ENCODE peak calls at places on chromosomes 2 and 18, in four cellular contexts. One of them, this sample, is unnamed.
A peak's percentile ranks its signal among the peaks of the same experiment; 100 is the strongest.

GRCh38 chr2:38626326-38627031 is 23.8 kb upstream of the HNRNPLL start:
- DNase-seq in endodermal cell: no peak
- DNase-seq in IMR-90: no peak
- DNase-seq in PC-3: no peak
- DNase-seq in this sample: no peak

GRCh38 chr18:27983780-27984179 is 193.2 kb downstream of the CDH2 start:
- DNase-seq in endodermal cell: no peak
- DNase-seq in IMR-90: no peak
- DNase-seq in PC-3: peak; percentile 12
- DNase-seq in this sample: no peak

GRCh38 chr18:48902023-48902855 is 48.5 kb downstream of the SMAD7 start:
- DNase-seq in endodermal cell: peak; percentile 39
- DNase-seq in IMR-90: peak; percentile 91
- DNase-seq in PC-3: peak; percentile 66
- DNase-seq in this sample: peak; percentile 89

GRCh38 chr2:233399306-233400225 is 45.3 kb downstream of the DGKD start:
- DNase-seq in endodermal cell: peak; percentile 74
- DNase-seq in IMR-90: no peak
- DNase-seq in PC-3: no peak
- DNase-seq in this sample: no peak

GRCh38 chr2:173087214-173087581 is 11.6 kb downstream of the MAP3K20 start:
- DNase-seq in endodermal cell: no peak
- DNase-seq in IMR-90: peak; percentile 69
- DNase-seq in PC-3: no peak
- DNase-seq in this sample: peak; percentile 58

GRCh38 chr2:241010531-241011295 is 12.3 kb downstream of the SNED1 start:
- DNase-seq in endodermal cell: no peak
- DNase-seq in IMR-90: no peak
- DNase-seq in PC-3: no peak
- DNase-seq in this sample: no peak

GRCh38 chr2:63029058-63029457 is 21.6 kb upstream of the OTX1 start:
- DNase-seq in endodermal cell: no peak
- DNase-seq in IMR-90: peak; percentile 73
- DNase-seq in PC-3: peak; percentile 22
- DNase-seq in this sample: peak; percentile 48

GRCh38 chr2:228318218-228318617 is 136.7 kb upstream of the SPHKAP start:
- DNase-seq in endodermal cell: peak; percentile 90
- DNase-seq in IMR-90: no peak
- DNase-seq in PC-3: peak; percentile 72
- DNase-seq in this sample: no peak

GRCh38 chr2:156399950-156400703 is 36.1 kb upstream of the GPD2 start:
- DNase-seq in endodermal cell: peak; percentile 88
- DNase-seq in IMR-90: peak; percentile 64
- DNase-seq in PC-3: peak; percentile 78
- DNase-seq in this sample: peak; percentile 70

GRCh38 chr2:134774074-134774742 is 55.4 kb upstream of the TMEM163 start:
- DNase-seq in endodermal cell: peak; percentile 83
- DNase-seq in IMR-90: peak; percentile 4
- DNase-seq in PC-3: peak; percentile 17
- DNase-seq in this sample: no peak

GRCh38 chr18:26656944-26657536 is 108.7 kb upstream of the KCTD1 start:
- DNase-seq in endodermal cell: peak; percentile 86
- DNase-seq in IMR-90: peak; percentile 36
- DNase-seq in PC-3: peak; percentile 68
- DNase-seq in this sample: peak; percentile 61

GRCh38 chr2:148303166-148303565 is 282.3 kb downstream of the MBD5 start:
- DNase-seq in endodermal cell: peak; percentile 80
- DNase-seq in IMR-90: no peak
- DNase-seq in PC-3: no peak
- DNase-seq in this sample: peak; percentile 15

GRCh38 chr18:24395049-24395780 is 2.4 kb downstream of the OSBPL1A start:
- DNase-seq in endodermal cell: no peak
- DNase-seq in IMR-90: peak; percentile 51
- DNase-seq in PC-3: peak; percentile 9
- DNase-seq in this sample: no peak

GRCh38 chr2:205800804-205801203 is 118.5 kb downstream of the NRP2 start:
- DNase-seq in endodermal cell: no peak
- DNase-seq in IMR-90: peak; percentile 99
- DNase-seq in PC-3: no peak
- DNase-seq in this sample: peak; percentile 100

GRCh38 chr2:42048318-42049251 is 764 bp downstream of the PKDCC start:
- DNase-seq in endodermal cell: peak; percentile 76
- DNase-seq in IMR-90: peak; percentile 45
- DNase-seq in PC-3: no peak
- DNase-seq in this sample: peak; percentile 29

GRCh38 chr2:207533609-207534008 is 3.8 kb downstream of the CREB1 start:
- DNase-seq in endodermal cell: no peak
- DNase-seq in IMR-90: no peak
- DNase-seq in PC-3: peak; percentile 32
- DNase-seq in this sample: no peak

GRCh38 chr2:3305952-3306351 is 71.7 kb downstream of the EIPR1 start:
- DNase-seq in endodermal cell: no peak
- DNase-seq in IMR-90: no peak
- DNase-seq in PC-3: no peak
- DNase-seq in this sample: no peak

GRCh38 chr2:11288431-11288830 is 56.0 kb downstream of the ROCK2 start:
- DNase-seq in endodermal cell: no peak
- DNase-seq in IMR-90: no peak
- DNase-seq in PC-3: no peak
- DNase-seq in this sample: no peak

GRCh38 chr2:149598014-149598395 is 10.4 kb upstream of the MMADHC start:
- DNase-seq in endodermal cell: no peak
- DNase-seq in IMR-90: peak; percentile 39
- DNase-seq in PC-3: no peak
- DNase-seq in this sample: peak; percentile 17

GRCh38 chr2:11174222-11174621 is 19.0 kb downstream of the SLC66A3 start:
- DNase-seq in endodermal cell: no peak
- DNase-seq in IMR-90: no peak
- DNase-seq in PC-3: no peak
- DNase-seq in this sample: no peak

GRCh38 chr2:226445216-226445861 is 354.3 kb downstream of the IRS1 start:
- DNase-seq in endodermal cell: no peak
- DNase-seq in IMR-90: no peak
- DNase-seq in PC-3: no peak
- DNase-seq in this sample: no peak

GRCh38 chr2:177298191-177298590 is 33.7 kb upstream of the NFE2L2 start:
- DNase-seq in endodermal cell: no peak
- DNase-seq in IMR-90: no peak
- DNase-seq in PC-3: no peak
- DNase-seq in this sample: no peak

GRCh38 chr18:63319383-63320040 is at the start of gene BCL2:
- DNase-seq in endodermal cell: peak; percentile 71
- DNase-seq in IMR-90: peak; percentile 24
- DNase-seq in PC-3: peak; percentile 10
- DNase-seq in this sample: peak; percentile 45

GRCh38 chr2:178874529-178875240 is 67.5 kb upstream of the TTN start:
- DNase-seq in endodermal cell: no peak
- DNase-seq in IMR-90: no peak
- DNase-seq in PC-3: peak; percentile 39
- DNase-seq in this sample: peak; percentile 7

GRCh38 chr2:120476141-120476540 is 130.2 kb downstream of the INHBB start:
- DNase-seq in endodermal cell: peak; percentile 31
- DNase-seq in IMR-90: no peak
- DNase-seq in PC-3: peak; percentile 81
- DNase-seq in this sample: no peak

GRCh38 chr2:47798628-47799027 is 15.7 kb downstream of the MSH6 start:
- DNase-seq in endodermal cell: no peak
- DNase-seq in IMR-90: no peak
- DNase-seq in PC-3: no peak
- DNase-seq in this sample: no peak

GRCh38 chr18:55485666-55486065 is 102.3 kb downstream of the TCF4 start:
- DNase-seq in endodermal cell: no peak
- DNase-seq in IMR-90: peak; percentile 77
- DNase-seq in PC-3: no peak
- DNase-seq in this sample: peak; percentile 64

GRCh38 chr2:3168230-3168891 is 209.3 kb downstream of the EIPR1 start:
- DNase-seq in endodermal cell: peak; percentile 67
- DNase-seq in IMR-90: peak; percentile 63
- DNase-seq in PC-3: peak; percentile 72
- DNase-seq in this sample: peak; percentile 65

GRCh38 chr2:43393918-43394317 is 167.5 kb upstream of the ZFP36L2 start:
- DNase-seq in endodermal cell: no peak
- DNase-seq in IMR-90: no peak
- DNase-seq in PC-3: no peak
- DNase-seq in this sample: no peak

GRCh38 chr2:190882831-190883582 is 2.4 kb downstream of the GLS start:
- DNase-seq in endodermal cell: no peak
- DNase-seq in IMR-90: no peak
- DNase-seq in PC-3: peak; percentile 35
- DNase-seq in this sample: no peak

GRCh38 chr18:35467624-35468016 is 30.1 kb downstream of the INO80C start:
- DNase-seq in endodermal cell: no peak
- DNase-seq in IMR-90: no peak
- DNase-seq in PC-3: no peak
- DNase-seq in this sample: no peak

GRCh38 chr2:231427116-231427515 is 31.6 kb downstream of the B3GNT7 start:
- DNase-seq in endodermal cell: no peak
- DNase-seq in IMR-90: no peak
- DNase-seq in PC-3: no peak
- DNase-seq in this sample: no peak

GRCh38 chr2:229920011-229920781 is 1.6 kb downstream of the TRIP12 start:
- DNase-seq in endodermal cell: peak; percentile 59
- DNase-seq in IMR-90: no peak
- DNase-seq in PC-3: no peak
- DNase-seq in this sample: peak; percentile 5

GRCh38 chr18:46466236-46467160 is 190.5 kb downstream of the LOXHD1 start:
- DNase-seq in endodermal cell: peak; percentile 80
- DNase-seq in IMR-90: no peak
- DNase-seq in PC-3: no peak
- DNase-seq in this sample: no peak

GRCh38 chr2:39990335-39990734 is 211.3 kb upstream of the THUMPD2 start:
- DNase-seq in endodermal cell: no peak
- DNase-seq in IMR-90: peak; percentile 82
- DNase-seq in PC-3: peak; percentile 28
- DNase-seq in this sample: peak; percentile 85

GRCh38 chr2:157744571-157745076 is 116.0 kb upstream of the ACVR1C start:
- DNase-seq in endodermal cell: no peak
- DNase-seq in IMR-90: no peak
- DNase-seq in PC-3: no peak
- DNase-seq in this sample: peak; percentile 32

GRCh38 chr2:212595036-212595654 is 56.5 kb upstream of the ERBB4 start:
- DNase-seq in endodermal cell: no peak
- DNase-seq in IMR-90: peak; percentile 46
- DNase-seq in PC-3: peak; percentile 72
- DNase-seq in this sample: peak; percentile 46

GRCh38 chr18:34767601-34768027 is 57.5 kb downstream of the DTNA start:
- DNase-seq in endodermal cell: no peak
- DNase-seq in IMR-90: peak; percentile 97
- DNase-seq in PC-3: peak; percentile 72
- DNase-seq in this sample: peak; percentile 82

GRCh38 chr2:232280341-232280740 is 98.2 kb upstream of the ALPP start:
- DNase-seq in endodermal cell: no peak
- DNase-seq in IMR-90: no peak
- DNase-seq in PC-3: no peak
- DNase-seq in this sample: no peak

DNA sequence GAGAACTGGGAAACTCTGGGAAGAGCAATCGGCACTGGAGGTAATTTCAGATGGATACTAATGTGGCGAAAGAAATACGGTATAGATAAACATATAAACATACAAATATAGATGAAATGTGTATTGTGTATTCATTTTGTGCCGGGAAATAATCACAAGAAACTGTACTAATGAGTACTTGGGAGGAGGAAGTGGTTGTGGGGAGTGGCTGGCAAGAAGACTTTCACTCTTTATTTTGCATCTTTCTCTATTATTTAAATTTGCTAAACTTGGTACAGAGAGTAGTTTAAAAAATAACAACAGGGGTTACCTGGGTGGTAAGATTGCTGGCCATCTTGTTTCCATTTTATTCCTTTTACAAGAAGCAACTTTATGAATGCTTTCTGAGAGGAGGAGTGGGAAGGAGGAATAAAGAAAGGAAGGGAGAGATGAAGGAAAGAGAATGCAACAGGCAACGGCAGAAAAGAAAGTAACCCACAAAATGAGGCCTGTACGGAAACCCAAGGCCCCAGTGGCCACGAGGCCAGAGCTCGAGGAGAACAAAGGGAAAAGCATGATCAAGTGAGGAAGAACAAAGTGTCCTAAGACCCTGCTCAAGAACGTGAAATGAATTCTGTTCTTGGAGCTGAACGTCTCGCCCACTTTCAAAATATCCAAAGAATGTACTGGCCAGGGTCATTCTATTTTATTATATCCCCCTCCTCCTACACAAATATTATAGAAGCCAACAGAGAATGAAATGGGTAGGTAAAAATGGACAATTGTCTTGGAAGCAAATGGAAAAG is 45.2 kb downstream of the FAM178B start:
- DNase-seq in endodermal cell: no peak
- DNase-seq in IMR-90: no peak
- DNase-seq in PC-3: no peak
- DNase-seq in this sample: no peak
- H3K4me3 ChIP-seq in endodermal cell: no peak overlapping the region
- H3K4me3 ChIP-seq in IMR-90: no peak overlapping the region
- H3K4me3 ChIP-seq in PC-3: no peak overlapping the region
- H3K4me3 ChIP-seq in this sample: no peak overlapping the region

GRCh38 chr18:31723998-31724711 is 36.5 kb downstream of the SLC25A52 start:
- DNase-seq in endodermal cell: no peak
- DNase-seq in IMR-90: no peak
- DNase-seq in PC-3: peak; percentile 30
- DNase-seq in this sample: peak; percentile 14
- H3K27ac ChIP-seq in endodermal cell: no peak overlapping the region
- H3K27ac ChIP-seq in IMR-90: no peak overlapping the region
- H3K27ac ChIP-seq in PC-3: no peak overlapping the region
- H3K27ac ChIP-seq in this sample: no peak overlapping the region

DNA sequence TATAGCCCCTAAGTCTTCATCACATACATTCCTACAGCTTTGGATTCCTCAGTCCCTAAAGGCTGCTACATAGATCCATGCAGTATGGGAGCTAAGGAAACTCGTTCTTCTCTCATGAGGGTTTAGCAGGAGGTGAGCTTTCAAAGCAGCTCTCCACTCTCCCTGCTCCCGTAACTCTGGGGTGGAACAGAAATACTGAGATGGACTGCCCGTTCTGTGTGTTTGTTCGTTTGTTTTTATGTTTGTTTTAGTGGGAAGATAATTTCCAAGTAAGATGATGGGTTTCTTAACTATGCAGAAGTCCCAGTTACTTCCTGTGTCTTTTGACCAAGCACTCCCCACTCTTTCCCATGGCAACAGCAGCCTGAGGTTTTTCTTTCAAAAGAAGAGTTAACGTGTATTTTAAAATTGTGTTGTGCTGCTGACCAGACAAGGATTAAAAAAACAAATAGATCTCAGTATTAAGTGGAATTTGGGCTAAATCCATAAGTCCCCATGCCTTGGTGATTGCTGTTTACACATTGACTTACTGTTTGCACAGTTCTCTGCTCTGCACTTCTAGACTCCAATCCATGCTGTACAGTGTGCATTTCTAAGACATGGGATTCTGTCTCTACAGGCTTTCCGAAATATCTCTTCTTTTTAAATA is 156.4 kb upstream of the SH3BP4 start:
- DNase-seq in endodermal cell: no peak
- DNase-seq in IMR-90: peak; percentile 26
- DNase-seq in PC-3: no peak
- DNase-seq in this sample: peak; percentile 69
- H3K9ac ChIP-seq in endodermal cell: no peak overlapping the region
- H3K9ac ChIP-seq in IMR-90: no peak overlapping the region
- H3K9ac ChIP-seq in PC-3: no peak overlapping the region
- H3K9ac ChIP-seq in this sample: no peak overlapping the region

GRCh38 chr2:77520981-77521380 is 1.2 kb downstream of the LRRTM4 start:
- DNase-seq in endodermal cell: no peak
- DNase-seq in IMR-90: no peak
- DNase-seq in PC-3: no peak
- DNase-seq in this sample: no peak
- H3K4me3 ChIP-seq in endodermal cell: peak overlapping the region; percentile 38
- H3K4me3 ChIP-seq in IMR-90: no peak overlapping the region
- H3K4me3 ChIP-seq in PC-3: no peak overlapping the region
- H3K4me3 ChIP-seq in this sample: no peak overlapping the region

This sample was measured in fibroblast of lung.